ENCODE peak calls at places on chromosomes 6 and 20, in nine cellular contexts. H, Q, S, D, I, V, P, K and R are unnamed samples.

GRCh38 chr20:1897486-1897885 is 2.3 kb downstream of the SIRPA start:
- DNase-seq in H (no peak), Q (no peak), S (no peak), D (peak), I (no peak), V (no peak), P (no peak), K (peak), R (no peak)

GRCh38 chr6:12113190-12113578 is 101.1 kb downstream of the HIVEP1 start:
- DNase-seq in H (no peak), Q (no peak), S (no peak), D (peak), I (no peak), V (no peak), P (no peak), K (peak), R (no peak)

GRCh38 chr6:3336859-3337515 is 78.2 kb downstream of the PSMG4 start:
- DNase-seq in H (no peak), Q (no peak), S (no peak), D (no peak), I (no peak), V (no peak), P (no peak), K (no peak), R (no peak)

GRCh38 chr6:118588626-118589025 is 40.5 kb downstream of the PLN start:
- DNase-seq in H (no peak), Q (no peak), S (no peak), D (peak), I (no peak), V (no peak), P (no peak), K (peak), R (no peak)

GRCh38 chr6:35764238-35764896 is 12.0 kb upstream of the CLPSL2 start:
- DNase-seq in H (no peak), Q (no peak), S (no peak), D (no peak), I (no peak), V (peak), P (no peak), K (no peak), R (no peak)

GRCh38 chr6:34273242-34273805 is 24.5 kb upstream of the SMIM29 start:
- DNase-seq in H (no peak), Q (no peak), S (peak), D (peak), I (peak), V (no peak), P (no peak), K (peak), R (no peak)

GRCh38 chr6:134468633-134469032 is 150.7 kb upstream of the SGK1 start:
- DNase-seq in H (no peak), Q (no peak), S (no peak), D (no peak), I (no peak), V (no peak), P (no peak), K (no peak), R (no peak)

GRCh38 chr20:49786671-49787370 is 25.8 kb upstream of the SLC9A8 start:
- DNase-seq in H (no peak), Q (no peak), S (no peak), D (peak), I (no peak), V (no peak), P (no peak), K (peak), R (no peak)

GRCh38 chr6:166751051-166751595 is 124.1 kb upstream of the RPS6KA2 start:
- DNase-seq in H (no peak), Q (no peak), S (no peak), D (no peak), I (no peak), V (peak), P (no peak), K (no peak), R (no peak)

GRCh38 chr20:17138237-17138636 is 88.6 kb upstream of the PCSK2 start:
- DNase-seq in H (no peak), Q (no peak), S (no peak), D (no peak), I (no peak), V (no peak), P (no peak), K (no peak), R (no peak)

GRCh38 chr6:34547921-34548644 is 8.0 kb downstream of the SPDEF start:
- DNase-seq in H (no peak), Q (no peak), S (no peak), D (no peak), I (no peak), V (no peak), P (no peak), K (no peak), R (no peak)

GRCh38 chr6:9248125-9248524 is 812.8 kb upstream of the SLC35B3 start:
- DNase-seq in H (no peak), Q (no peak), S (no peak), D (no peak), I (no peak), V (no peak), P (no peak), K (no peak), R (no peak)

GRCh38 chr6:130366011-130366963 is at the start of gene TMEM200A:
- DNase-seq in H (peak), Q (no peak), S (peak), D (peak), I (peak), V (peak), P (peak), K (peak), R (no peak)

GRCh38 chr6:14046476-14047068 is 71.0 kb upstream of the CD83 start:
- DNase-seq in H (no peak), Q (peak), S (no peak), D (peak), I (no peak), V (peak), P (no peak), K (peak), R (no peak)

GRCh38 chr6:122712093-122712863 is 67.2 kb upstream of the FABP7 start:
- DNase-seq in H (no peak), Q (no peak), S (no peak), D (no peak), I (no peak), V (no peak), P (no peak), K (peak), R (no peak)

GRCh38 chr6:108914235-108915022 is 66.2 kb downstream of the ARMC2 start:
- DNase-seq in H (no peak), Q (no peak), S (no peak), D (peak), I (no peak), V (peak), P (no peak), K (no peak), R (no peak)

GRCh38 chr6:107713214-107713962 is 110.7 kb downstream of the SCML4 start:
- DNase-seq in H (no peak), Q (no peak), S (no peak), D (no peak), I (no peak), V (no peak), P (no peak), K (no peak), R (no peak)

GRCh38 chr6:135195522-135195921 is 14.4 kb downstream of the MYB start:
- DNase-seq in H (no peak), Q (no peak), S (no peak), D (no peak), I (no peak), V (no peak), P (no peak), K (no peak), R (no peak)

GRCh38 chr20:45503430-45503829 is 12.0 kb downstream of the SPINT3 start:
- DNase-seq in H (no peak), Q (no peak), S (no peak), D (no peak), I (no peak), V (no peak), P (no peak), K (no peak), R (no peak)

GRCh38 chr6:152846825-152847224 is 96.2 kb downstream of the VIP start:
- DNase-seq in H (no peak), Q (no peak), S (no peak), D (no peak), I (no peak), V (peak), P (no peak), K (no peak), R (no peak)

GRCh38 chr20:8147476-8147875 is 15.4 kb downstream of the PLCB1 start:
- DNase-seq in H (no peak), Q (no peak), S (no peak), D (no peak), I (no peak), V (no peak), P (no peak), K (no peak), R (no peak)

GRCh38 chr20:40467703-40468411 is 221.2 kb downstream of the MAFB start:
- DNase-seq in H (no peak), Q (no peak), S (no peak), D (no peak), I (no peak), V (no peak), P (no peak), K (no peak), R (no peak)

GRCh38 chr6:22444335-22444734 is 125.0 kb upstream of the HDGFL1 start:
- DNase-seq in H (no peak), Q (no peak), S (no peak), D (no peak), I (no peak), V (no peak), P (no peak), K (peak), R (no peak)

GRCh38 chr6:123777554-123777953 is 26.1 kb upstream of the NKAIN2 start:
- DNase-seq in H (no peak), Q (no peak), S (no peak), D (peak), I (no peak), V (no peak), P (no peak), K (peak), R (no peak)

GRCh38 chr20:51541189-51542032 is 1.1 kb downstream of the NFATC2 start:
- DNase-seq in H (no peak), Q (peak), S (peak), D (peak), I (peak), V (peak), P (peak), K (peak), R (no peak)
- TF ChIP-seq CTCF in H (no peak), Q (no peak), S (no peak), D (no peak), I (no peak), V (no peak), P (no peak), K (no peak), R (no peak)

GRCh38 chr6:704037-704436 is 11.1 kb upstream of the EXOC2 start:
- DNase-seq in H (no peak), Q (no peak), S (no peak), D (no peak), I (no peak), V (no peak), P (no peak), K (no peak), R (no peak)

GRCh38 chr6:701215-701614 is 8.3 kb upstream of the EXOC2 start:
- DNase-seq in H (no peak), Q (no peak), S (no peak), D (no peak), I (no peak), V (no peak), P (no peak), K (no peak), R (no peak)

GRCh38 chr6:700490-700889 is 7.6 kb upstream of the EXOC2 start:
- DNase-seq in H (no peak), Q (no peak), S (no peak), D (no peak), I (no peak), V (no peak), P (no peak), K (no peak), R (no peak)

GRCh38 chr6:703562-703961 is 10.6 kb upstream of the EXOC2 start:
- DNase-seq in H (no peak), Q (no peak), S (no peak), D (no peak), I (no peak), V (no peak), P (no peak), K (no peak), R (no peak)

GRCh38 chr6:701696-702479 is 8.9 kb upstream of the EXOC2 start:
- DNase-seq in H (no peak), Q (no peak), S (no peak), D (no peak), I (no peak), V (peak), P (no peak), K (no peak), R (no peak)
- TF ChIP-seq CTCF in H (no peak), Q (no peak), S (no peak), D (peak), I (no peak), V (peak), P (no peak), K (peak), R (peak)

GRCh38 chr6:84696181-84696580 is 68.2 kb downstream of the TBX18 start:
- DNase-seq in H (no peak), Q (no peak), S (no peak), D (peak), I (no peak), V (no peak), P (no peak), K (no peak), R (no peak)

GRCh38 chr6:84687487-84687886 is 76.9 kb downstream of the TBX18 start:
- DNase-seq in H (no peak), Q (no peak), S (no peak), D (peak), I (no peak), V (peak), P (no peak), K (peak), R (no peak)

GRCh38 chr6:84688187-84688878 is 76.1 kb downstream of the TBX18 start:
- DNase-seq in H (no peak), Q (no peak), S (no peak), D (peak), I (no peak), V (no peak), P (no peak), K (no peak), R (no peak)

DNA sequence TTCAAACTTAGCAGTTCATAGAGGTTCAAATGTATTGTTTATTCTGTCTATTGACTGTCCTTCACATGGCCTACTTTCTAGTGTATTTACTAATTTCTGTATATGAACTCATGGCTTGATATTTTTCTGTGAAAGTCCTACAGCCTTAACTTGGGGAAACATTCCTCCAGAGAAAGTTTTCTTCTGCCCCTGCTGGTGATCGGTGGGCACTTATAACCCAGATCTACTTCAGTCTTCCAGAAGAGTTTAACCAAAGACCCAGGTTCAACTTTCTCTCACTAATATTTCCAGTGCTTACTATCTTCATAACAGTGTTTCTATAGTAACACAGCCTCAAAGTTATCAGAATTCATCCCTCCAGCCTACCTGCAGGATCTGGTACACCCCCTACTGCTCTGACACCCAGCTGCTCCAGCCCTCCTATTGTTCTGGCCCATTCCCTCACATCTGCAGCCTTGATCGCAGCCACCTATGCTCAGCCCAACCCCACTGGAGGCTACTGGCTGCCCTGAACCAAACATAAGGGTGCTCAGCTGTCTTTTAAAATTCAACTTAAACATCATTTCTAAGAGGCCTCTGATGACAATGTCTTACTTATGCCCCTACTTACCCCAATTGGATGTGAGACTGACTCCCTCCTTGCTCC is 72.3 kb downstream of the TBX18 start:
- DNase-seq in H (no peak), Q (no peak), S (no peak), D (no peak), I (no peak), V (no peak), P (no peak), K (no peak), R (no peak)
- TF ChIP-seq CTCF in H (no peak), Q (no peak), S (no peak), D (no peak), I (no peak), V (no peak), P (no peak), K (no peak), R (no peak)

GRCh38 chr20:32452776-32453466 is 94.8 kb downstream of the ASXL1 start:
- DNase-seq in H (no peak), Q (no peak), S (no peak), D (no peak), I (no peak), V (no peak), P (no peak), K (no peak), R (no peak)

GRCh38 chr20:32450484-32451061 is 92.4 kb downstream of the ASXL1 start:
- DNase-seq in H (no peak), Q (no peak), S (no peak), D (no peak), I (no peak), V (peak), P (no peak), K (no peak), R (peak)

GRCh38 chr20:32451340-32451681 is 93.2 kb downstream of the ASXL1 start:
- DNase-seq in H (no peak), Q (no peak), S (no peak), D (no peak), I (no peak), V (no peak), P (no peak), K (no peak), R (no peak)

GRCh38 chr20:32453467-32454163 is 95.5 kb downstream of the ASXL1 start:
- DNase-seq in H (no peak), Q (no peak), S (peak), D (no peak), I (no peak), V (no peak), P (no peak), K (no peak), R (no peak)

DNA sequence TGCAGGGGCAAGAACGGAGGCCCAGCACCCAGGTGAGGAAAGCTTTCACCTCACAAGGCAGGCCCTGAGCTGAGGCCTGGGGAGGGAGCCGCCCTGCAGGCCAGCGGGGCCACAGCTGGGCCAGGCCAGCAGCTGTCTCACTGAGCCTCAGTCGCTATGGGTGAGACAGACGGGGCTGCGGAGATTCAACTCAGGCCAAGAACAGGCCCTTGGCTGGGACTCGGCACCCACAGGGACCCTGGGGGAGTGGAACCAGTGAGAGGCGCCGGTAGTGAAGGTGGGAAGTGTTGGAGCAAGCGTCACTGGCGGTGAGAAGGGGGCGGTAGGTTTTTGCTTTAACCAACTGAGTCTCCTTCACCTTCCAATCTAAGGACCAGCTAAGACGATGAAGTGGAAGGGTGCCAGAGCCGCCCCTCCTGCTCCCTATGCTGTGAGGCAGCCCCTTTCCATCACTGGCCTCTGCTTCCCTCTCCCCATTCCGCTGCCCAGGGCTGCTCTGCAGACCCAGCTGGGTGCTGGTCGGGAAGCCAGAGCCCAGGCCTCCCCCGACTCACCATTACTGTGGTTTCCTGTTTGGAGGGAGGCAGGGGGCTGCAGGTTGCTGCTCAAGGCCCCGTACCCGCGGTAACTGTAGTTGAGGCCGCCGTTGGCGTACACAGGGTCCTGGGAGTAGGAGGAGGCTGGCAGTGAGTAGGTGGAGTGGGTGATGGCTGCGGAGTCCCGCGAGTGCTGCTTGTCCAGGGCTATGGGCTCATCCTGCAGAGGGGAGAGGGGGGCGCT is 93.7 kb downstream of the ASXL1 start:
- DNase-seq in H (no peak), Q (no peak), S (peak), D (no peak), I (no peak), V (no peak), P (no peak), K (no peak), R (no peak)
- TF ChIP-seq CTCF in H (no peak), Q (no peak), S (no peak), D (no peak), I (no peak), V (peak), P (no peak), K (no peak), R (no peak)

GRCh38 chr6:44292661-44293365 is 20.3 kb downstream of the AARS2 start:
- DNase-seq in H (no peak), Q (no peak), S (no peak), D (no peak), I (no peak), V (no peak), P (no peak), K (no peak), R (no peak)

GRCh38 chr6:44291841-44292240 is 21.3 kb downstream of the AARS2 start:
- DNase-seq in H (no peak), Q (no peak), S (no peak), D (no peak), I (no peak), V (no peak), P (no peak), K (no peak), R (no peak)

GRCh38 chr6:44286747-44287146 is 16.5 kb downstream of the TMEM151B start:
- DNase-seq in H (no peak), Q (no peak), S (no peak), D (no peak), I (no peak), V (no peak), P (no peak), K (no peak), R (no peak)

GRCh38 chr6:44286285-44286565 is 16.0 kb downstream of the TMEM151B start:
- DNase-seq in H (no peak), Q (no peak), S (no peak), D (no peak), I (no peak), V (no peak), P (no peak), K (no peak), R (no peak)

GRCh38 chr6:44289726-44290125 is 19.5 kb downstream of the TMEM151B start:
- DNase-seq in H (no peak), Q (no peak), S (no peak), D (no peak), I (no peak), V (no peak), P (no peak), K (no peak), R (no peak)
- TF ChIP-seq CTCF in H (no peak), Q (no peak), S (no peak), D (no peak), I (no peak), V (no peak), P (no peak), K (no peak), R (no peak)

GRCh38 chr6:70524721-70525286 is 41.9 kb upstream of the SDHAF4 start:
- DNase-seq in H (no peak), Q (no peak), S (no peak), D (peak), I (no peak), V (no peak), P (no peak), K (peak), R (no peak)

DNA sequence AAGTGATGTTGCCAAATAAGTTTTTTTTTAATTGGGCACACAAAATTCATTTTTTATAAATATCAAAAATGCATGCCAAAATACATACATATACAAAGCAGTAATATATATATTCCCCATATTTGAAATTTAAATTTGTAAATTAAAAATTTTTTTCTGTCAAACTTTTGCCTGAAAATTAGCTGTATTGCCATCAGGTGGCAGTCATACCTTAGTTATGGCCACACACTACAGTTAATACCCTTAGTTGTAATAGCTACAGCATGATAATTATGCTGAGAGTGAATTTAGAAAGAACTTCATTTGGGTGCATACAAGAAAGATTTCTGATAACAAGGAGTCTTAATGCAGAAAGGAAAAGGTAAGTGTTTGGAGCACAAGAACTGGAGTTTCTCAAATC is 46.2 kb upstream of the SDHAF4 start:
- DNase-seq in H (no peak), Q (no peak), S (no peak), D (peak), I (no peak), V (no peak), P (no peak), K (peak), R (no peak)
- TF ChIP-seq CTCF in H (no peak), Q (peak), S (no peak), D (peak), I (no peak), V (peak), P (no peak), K (peak), R (peak)